ENCODE peak calls at places on chromosomes 7 and 10, in seven cellular contexts. One of them, this sample, is unnamed.

GRCh38 chr10:71028066-71028465 is 139.7 kb upstream of the PCBD1 start:
- DNase-seq in substantia nigra: no peak
- DNase-seq in A549: no peak
- DNase-seq in NCI-H1105: no peak
- DNase-seq in posterior cingulate gyrus: no peak
- DNase-seq in thyroid gland: no peak
- DNase-seq in BE2C: no peak
- DNase-seq in this sample: no peak

GRCh38 chr7:107387573-107388219 is 82.2 kb upstream of the GPR22 start:
- DNase-seq in substantia nigra: no peak
- DNase-seq in A549: no peak
- DNase-seq in NCI-H1105: no peak
- DNase-seq in posterior cingulate gyrus: no peak
- DNase-seq in thyroid gland: no peak
- DNase-seq in BE2C: no peak
- DNase-seq in this sample: no peak

GRCh38 chr7:105270117-105270516 is 118.6 kb downstream of the SRPK2 start:
- DNase-seq in substantia nigra: no peak
- DNase-seq in A549: no peak
- DNase-seq in NCI-H1105: no peak
- DNase-seq in posterior cingulate gyrus: no peak
- DNase-seq in thyroid gland: no peak
- DNase-seq in BE2C: no peak
- DNase-seq in this sample: no peak

GRCh38 chr10:112915590-112916572 is 34.2 kb upstream of the TCF7L2 start:
- DNase-seq in substantia nigra: no peak
- DNase-seq in A549: peak; percentile 92
- DNase-seq in NCI-H1105: no peak
- DNase-seq in posterior cingulate gyrus: no peak
- DNase-seq in thyroid gland: no peak
- DNase-seq in BE2C: no peak
- DNase-seq in this sample: no peak

GRCh38 chr10:71081912-71082311 is 130.5 kb upstream of the UNC5B start:
- DNase-seq in substantia nigra: no peak
- DNase-seq in A549: no peak
- DNase-seq in NCI-H1105: no peak
- DNase-seq in posterior cingulate gyrus: no peak
- DNase-seq in thyroid gland: no peak
- DNase-seq in BE2C: no peak
- DNase-seq in this sample: no peak

GRCh38 chr10:2611603-2612002 is 455.7 kb upstream of the PFKP start:
- DNase-seq in substantia nigra: no peak
- DNase-seq in A549: no peak
- DNase-seq in NCI-H1105: no peak
- DNase-seq in posterior cingulate gyrus: no peak
- DNase-seq in thyroid gland: no peak
- DNase-seq in BE2C: no peak
- DNase-seq in this sample: no peak

GRCh38 chr10:96632974-96633373 is 46.2 kb upstream of the TM9SF3 start:
- DNase-seq in substantia nigra: no peak
- DNase-seq in A549: no peak
- DNase-seq in NCI-H1105: no peak
- DNase-seq in posterior cingulate gyrus: no peak
- DNase-seq in thyroid gland: peak; percentile 69
- DNase-seq in BE2C: no peak
- DNase-seq in this sample: no peak

GRCh38 chr7:41027428-41028115 is 675.3 kb downstream of the INHBA start:
- DNase-seq in substantia nigra: no peak
- DNase-seq in A549: peak; percentile 9
- DNase-seq in NCI-H1105: no peak
- DNase-seq in posterior cingulate gyrus: no peak
- DNase-seq in thyroid gland: no peak
- DNase-seq in BE2C: no peak
- DNase-seq in this sample: no peak

GRCh38 chr10:28120043-28120749 is 121.3 kb upstream of the ODAD2 start:
- DNase-seq in substantia nigra: no peak
- DNase-seq in A549: no peak
- DNase-seq in NCI-H1105: no peak
- DNase-seq in posterior cingulate gyrus: no peak
- DNase-seq in thyroid gland: no peak
- DNase-seq in BE2C: no peak
- DNase-seq in this sample: no peak

GRCh38 chr7:55044318-55044717 is 25.5 kb downstream of the EGFR start:
- DNase-seq in substantia nigra: no peak
- DNase-seq in A549: no peak
- DNase-seq in NCI-H1105: no peak
- DNase-seq in posterior cingulate gyrus: no peak
- DNase-seq in thyroid gland: no peak
- DNase-seq in BE2C: no peak
- DNase-seq in this sample: no peak

GRCh38 chr10:14757996-14758395 is 16.7 kb downstream of the FAM107B start:
- DNase-seq in substantia nigra: no peak
- DNase-seq in A549: no peak
- DNase-seq in NCI-H1105: no peak
- DNase-seq in posterior cingulate gyrus: no peak
- DNase-seq in thyroid gland: no peak
- DNase-seq in BE2C: no peak
- DNase-seq in this sample: no peak

GRCh38 chr7:91408388-91409154 is 144.3 kb downstream of the FZD1 start:
- DNase-seq in substantia nigra: no peak
- DNase-seq in A549: no peak
- DNase-seq in NCI-H1105: no peak
- DNase-seq in posterior cingulate gyrus: no peak
- DNase-seq in thyroid gland: no peak
- DNase-seq in BE2C: no peak
- DNase-seq in this sample: no peak

GRCh38 chr10:67433276-67433675 is 262.7 kb downstream of the CTNNA3 start:
- DNase-seq in substantia nigra: no peak
- DNase-seq in A549: no peak
- DNase-seq in NCI-H1105: no peak
- DNase-seq in posterior cingulate gyrus: no peak
- DNase-seq in thyroid gland: no peak
- DNase-seq in BE2C: no peak
- DNase-seq in this sample: no peak

GRCh38 chr7:96199421-96199820 is 122.5 kb downstream of the SLC25A13 start:
- DNase-seq in substantia nigra: no peak
- DNase-seq in A549: no peak
- DNase-seq in NCI-H1105: no peak
- DNase-seq in posterior cingulate gyrus: no peak
- DNase-seq in thyroid gland: no peak
- DNase-seq in BE2C: no peak
- DNase-seq in this sample: no peak

GRCh38 chr7:53740971-53741370 is 705.5 kb downstream of the POM121L12 start:
- DNase-seq in substantia nigra: no peak
- DNase-seq in A549: no peak
- DNase-seq in NCI-H1105: no peak
- DNase-seq in posterior cingulate gyrus: no peak
- DNase-seq in thyroid gland: no peak
- DNase-seq in BE2C: no peak
- DNase-seq in this sample: no peak

GRCh38 chr7:100826546-100827329 is 585 bp downstream of the EPHB4 start:
- DNase-seq in substantia nigra: no peak
- DNase-seq in A549: no peak
- DNase-seq in NCI-H1105: no peak
- DNase-seq in posterior cingulate gyrus: no peak
- DNase-seq in thyroid gland: peak; percentile 23
- DNase-seq in BE2C: no peak
- DNase-seq in this sample: no peak

GRCh38 chr7:108911016-108911415 is 341.3 kb downstream of the DNAJB9 start:
- DNase-seq in substantia nigra: no peak
- DNase-seq in A549: no peak
- DNase-seq in NCI-H1105: no peak
- DNase-seq in posterior cingulate gyrus: no peak
- DNase-seq in thyroid gland: no peak
- DNase-seq in BE2C: no peak
- DNase-seq in this sample: no peak

GRCh38 chr10:98886686-98887085 is 349.0 kb downstream of the HPSE2 start:
- DNase-seq in substantia nigra: no peak
- DNase-seq in A549: no peak
- DNase-seq in NCI-H1105: no peak
- DNase-seq in posterior cingulate gyrus: no peak
- DNase-seq in thyroid gland: no peak
- DNase-seq in BE2C: no peak
- DNase-seq in this sample: peak; percentile 49

GRCh38 chr10:75857269-75857846 is 425.9 kb downstream of the LRMDA start:
- DNase-seq in substantia nigra: no peak
- DNase-seq in A549: no peak
- DNase-seq in NCI-H1105: no peak
- DNase-seq in posterior cingulate gyrus: no peak
- DNase-seq in thyroid gland: no peak
- DNase-seq in BE2C: no peak
- DNase-seq in this sample: peak; percentile 9

GRCh38 chr10:74917481-74918077 is 91.2 kb downstream of the KAT6B start:
- DNase-seq in substantia nigra: no peak
- DNase-seq in A549: peak; percentile 77
- DNase-seq in NCI-H1105: no peak
- DNase-seq in posterior cingulate gyrus: no peak
- DNase-seq in thyroid gland: no peak
- DNase-seq in BE2C: no peak
- DNase-seq in this sample: no peak